ENCODE peak calls at places on chromosomes 16 and 17, in six cellular contexts. N is naive thymus-derived CD8-positive, alpha-beta T cell; T is HFF-Myc; C is dorsolateral prefrontal cortex; F is hepatic stellate cell; H is effector memory CD8-positive, alpha-beta T cell. U is an unnamed sample.

GRCh38 chr17:39810939-39811728 is 53.0 kb downstream of the IKZF3 start:
- DNase-seq in T (no peak), C (no peak), F (no peak), N (no peak), H (no peak), U (no peak)

GRCh38 chr17:60888812-60889709 is 211.4 kb downstream of the BCAS3 start:
- DNase-seq in C (no peak), F (no peak), N (no peak), T (no peak), H (no peak), U (no peak)

GRCh38 chr16:12141073-12141472 is 164.5 kb downstream of the SNX29 start:
- DNase-seq in T (no peak), F (no peak), N (no peak), C (no peak), H (no peak), U (no peak)

GRCh38 chr17:75738218-75738802 is 17.1 kb downstream of the ITGB4 start:
- DNase-seq in T (no peak), C (peak), F (peak), H (no peak), N (no peak), U (no peak)

GRCh38 chr17:62599964-62600657 is 27.4 kb upstream of the MRC2 start:
- DNase-seq in T (no peak), C (no peak), N (no peak), H (no peak), F (no peak), U (no peak)

GRCh38 chr16:46743232-46743719 is 4.9 kb downstream of the MYLK3 start:
- DNase-seq in T (no peak), F (peak), H (no peak), N (no peak), C (no peak), U (no peak)

GRCh38 chr17:8719291-8720246 is 25.1 kb downstream of the CCDC42 start:
- DNase-seq in T (no peak), H (no peak), F (no peak), C (no peak), N (no peak), U (no peak)

GRCh38 chr16:3825103-3825502 is 55.4 kb downstream of the CREBBP start:
- DNase-seq in H (no peak), N (no peak), F (no peak), T (no peak), C (no peak), U (no peak)

GRCh38 chr17:32523017-32523680 is 36.4 kb downstream of the CDK5R1 start:
- DNase-seq in C (no peak), N (no peak), T (no peak), F (no peak), H (peak), U (no peak)

GRCh38 chr17:6461246-6461645 is 17.0 kb downstream of the PIMREG start:
- DNase-seq in H (no peak), F (no peak), T (no peak), C (no peak), N (no peak), U (no peak)

GRCh38 chr17:74972107-74972972 is at the start of gene HID1:
- DNase-seq in T (no peak), H (peak), C (peak), F (peak), N (peak), U (no peak)

GRCh38 chr17:5203178-5203907 is 11.7 kb upstream of the ZNF594 start:
- DNase-seq in C (no peak), N (no peak), H (no peak), T (no peak), F (peak), U (no peak)